ENCODE peak calls at places on chromosomes 6 and 20, in four cellular contexts. U, F, G and M are unnamed samples.

GRCh38 chr6:132272776-132273175 is 128.5 kb downstream of the MOXD1 start:
- DNase-seq in F (no peak), G (no peak), U (no peak), M (no peak)

GRCh38 chr6:131914967-131915751 is 36.0 kb downstream of the CCN2 start:
- DNase-seq in U (peak; percentile 74), F (peak; percentile 75), G (peak; percentile 68), M (peak; percentile 58)

GRCh38 chr6:38813451-38813850 is 98.3 kb downstream of the DNAH8 start:
- DNase-seq in F (no peak), U (no peak), G (no peak), M (no peak)

GRCh38 chr20:31836853-31837608 is 8.4 kb downstream of the FOXS1 start:
- DNase-seq in U (no peak), G (no peak), F (no peak), M (no peak)

GRCh38 chr6:71403422-71404134 is 115.0 kb downstream of the OGFRL1 start:
- DNase-seq in G (no peak), U (no peak), F (no peak), M (no peak)

GRCh38 chr6:120395330-120395729 is 939.0 kb downstream of the TBC1D32 start:
- DNase-seq in F (no peak), U (no peak), G (no peak), M (no peak)

GRCh38 chr6:36042618-36043260 is 15.1 kb downstream of the MAPK14 start:
- DNase-seq in U (no peak), F (no peak), G (no peak), M (no peak)

GRCh38 chr6:41757268-41757667 is 10.1 kb upstream of the PGC start:
- DNase-seq in F (no peak), G (no peak), U (no peak), M (no peak)

GRCh38 chr6:13175759-13176158 is 152.6 kb downstream of the TBC1D7 start:
- DNase-seq in U (no peak), F (no peak), G (no peak), M (no peak)

GRCh38 chr6:90643366-90643765 is 56.5 kb upstream of the MAP3K7 start:
- DNase-seq in F (peak; percentile 34), G (no peak), U (no peak), M (no peak)

GRCh38 chr6:31718294-31718693 is 3.1 kb downstream of the LY6G6D start:
- DNase-seq in U (no peak), F (no peak), G (peak; percentile 71), M (no peak)

GRCh38 chr6:170514908-170515307 is 38.2 kb downstream of the PSMB1 start:
- DNase-seq in G (no peak), F (no peak), U (no peak), M (no peak)

GRCh38 chr20:31569163-31570020 is 35.7 kb upstream of the ID1 start:
- DNase-seq in U (no peak), G (no peak), F (peak; percentile 47), M (no peak)

GRCh38 chr6:104601008-104601745 is 258.5 kb downstream of the HACE1 start:
- DNase-seq in F (no peak), U (no peak), G (no peak), M (no peak)

GRCh38 chr6:90388395-90388794 is 91.8 kb upstream of the BACH2 start:
- DNase-seq in U (no peak), G (no peak), F (no peak), M (no peak)

GRCh38 chr20:34907616-34908469 is 31.4 kb downstream of the ACSS2 start:
- DNase-seq in G (peak; percentile 90), U (peak; percentile 61), F (no peak), M (no peak)

GRCh38 chr20:29085625-29086024 is 2171.8 kb upstream of the DEFB115 start:
- DNase-seq in U (no peak), G (no peak), F (no peak), M (no peak)

GRCh38 chr20:29086938-29087337 is 2170.5 kb upstream of the DEFB115 start:
- DNase-seq in U (no peak), G (no peak), F (no peak), M (no peak)
- H3K9me3 ChIP-seq in U (peaks cover 10% of the 10 kb centered on the region), G (peaks cover 10% of the 10 kb centered on the region), F (no peaks in the 10 kb centered on the region), M (peaks cover 1% of the 10 kb centered on the region)

DNA sequence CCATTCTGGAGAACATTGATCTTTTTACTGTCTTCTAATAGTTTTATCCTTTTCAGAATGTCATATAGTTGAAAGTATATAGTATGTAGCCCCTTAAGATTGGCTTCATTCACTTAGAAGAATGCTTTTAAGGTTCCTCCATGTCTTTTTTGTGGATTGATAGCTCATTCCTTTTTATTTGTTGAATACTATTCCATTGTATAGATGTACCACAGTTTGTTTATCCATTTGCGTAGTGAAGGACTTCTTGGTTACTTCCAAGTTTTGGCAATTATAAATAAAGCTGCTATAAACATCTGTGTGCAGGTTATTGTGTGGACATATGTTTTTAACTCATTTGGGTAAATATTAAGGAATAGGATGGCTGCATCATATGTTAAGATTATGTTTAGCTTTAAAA is 27.8 kb downstream of the ABT1 start:
- DNase-seq in F (no peak), G (no peak), U (no peak), M (no peak)
- H3K9me3 ChIP-seq in F (no peaks in the 10 kb centered on the region), G (no peaks in the 10 kb centered on the region), U (peaks cover 3% of the 10 kb centered on the region), M (no peaks in the 10 kb centered on the region)

GRCh38 chr6:82910394-82910793 is 155.2 kb downstream of the UBE3D start:
- DNase-seq in G (no peak), U (no peak), F (no peak), M (no peak)

GRCh38 chr6:82906951-82907350 is 158.7 kb downstream of the UBE3D start:
- DNase-seq in G (no peak), F (no peak), U (peak; percentile 36), M (no peak)

GRCh38 chr6:82910818-82911217 is 154.8 kb downstream of the UBE3D start:
- DNase-seq in F (no peak), G (no peak), U (no peak), M (no peak)

GRCh38 chr6:82908661-82909060 is 157.0 kb downstream of the UBE3D start:
- DNase-seq in U (no peak), F (no peak), G (no peak), M (no peak)

GRCh38 chr6:82909551-82909950 is 156.1 kb downstream of the UBE3D start:
- DNase-seq in G (no peak), F (no peak), U (no peak), M (no peak)
- H3K9me3 ChIP-seq in G (no peaks in the 10 kb centered on the region), F (no peaks in the 10 kb centered on the region), U (no peaks in the 10 kb centered on the region), M (no peaks in the 10 kb centered on the region)

DNA sequence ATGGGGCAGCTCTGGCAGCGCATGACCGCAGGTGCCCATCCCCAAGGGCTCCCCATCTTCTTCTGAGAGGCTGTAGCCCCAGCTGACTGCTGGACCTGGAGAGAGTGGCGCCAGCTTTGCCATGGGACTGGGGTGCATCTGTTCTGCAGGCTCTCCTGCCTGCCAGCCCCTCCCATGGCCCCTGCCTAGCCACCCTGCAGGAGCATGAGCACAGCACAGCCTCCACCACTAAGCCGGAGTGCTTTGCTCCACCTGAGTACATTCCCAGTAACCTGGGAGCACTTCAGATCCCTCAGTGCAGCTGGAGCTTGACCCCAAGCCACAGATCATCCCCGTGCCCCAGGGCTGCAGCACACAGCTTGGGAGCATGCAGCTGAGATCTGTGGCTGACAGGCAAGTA is 16.0 kb downstream of the DEFB125 start:
- DNase-seq in U (no peak), G (no peak), F (no peak), M (no peak)
- H3K9me3 ChIP-seq in U (no peaks in the 10 kb centered on the region), G (no peaks in the 10 kb centered on the region), F (no peaks in the 10 kb centered on the region), M (no peaks in the 10 kb centered on the region)